ENCODE peak calls at places on chromosome 15, in ten cellular contexts. M is HFF-Myc, O is cardiac muscle cell, R is tibial artery, A is thyroid gland, S is stomach, Q is RWPE2, B is PC-3, Z is K562, H is AG10803. Y is an unnamed sample.

GRCh38 chr15:86568378-86568777 is 488.7 kb downstream of the AGBL1 start:
- DNase-seq in Q (no peak), A (no peak), B (no peak), R (no peak), Z (no peak), S (no peak), H (no peak), O (no peak), M (no peak), Y (no peak)

GRCh38 chr15:32730677-32731654 is 13.2 kb downstream of the GREM1 start:
- DNase-seq in B (peak), M (no peak), H (no peak), O (peak), R (no peak), Z (peak), Q (peak), A (peak), S (peak), Y (peak)

GRCh38 chr15:31308185-31308639 is 18.4 kb upstream of the KLF13 start:
- DNase-seq in B (no peak), Q (no peak), Z (no peak), S (no peak), A (no peak), R (no peak), O (no peak), M (no peak), H (no peak), Y (no peak)

GRCh38 chr15:52257734-52258062 is 37.9 kb downstream of the MYO5C start:
- DNase-seq in Z (no peak), A (peak), M (no peak), R (no peak), Q (peak), B (no peak), S (no peak), H (peak), O (peak), Y (peak)

GRCh38 chr15:48333553-48333952 is 2.3 kb downstream of the DUT start:
- DNase-seq in Z (peak), S (no peak), A (no peak), O (no peak), Q (no peak), H (no peak), R (no peak), M (no peak), B (no peak), Y (no peak)

GRCh38 chr15:33032053-33032452 is 162.5 kb downstream of the FMN1 start:
- DNase-seq in B (peak), Q (no peak), R (no peak), S (no peak), A (no peak), M (no peak), H (no peak), Z (no peak), O (no peak), Y (no peak)

GRCh38 chr15:50218691-50219090 is 36.7 kb downstream of the SLC27A2 start:
- DNase-seq in M (no peak), O (no peak), S (no peak), A (no peak), H (no peak), Q (no peak), Z (no peak), B (no peak), R (no peak), Y (no peak)

GRCh38 chr15:31079519-31079918 is 22.0 kb downstream of the TRPM1 start:
- DNase-seq in H (peak), Z (no peak), Q (no peak), R (no peak), S (no peak), M (no peak), B (peak), A (no peak), O (no peak), Y (no peak)

GRCh38 chr15:31605467-31605931 is 278.9 kb downstream of the KLF13 start:
- DNase-seq in M (no peak), S (no peak), B (peak), A (peak), Z (no peak), O (peak), R (no peak), Q (peak), H (peak), Y (no peak)

GRCh38 chr15:98548172-98548971 is 100.0 kb upstream of the IGF1R start:
- DNase-seq in B (no peak), S (peak), Z (no peak), H (peak), A (peak), Q (peak), R (peak), M (peak), O (peak), Y (peak)

GRCh38 chr15:61011576-61012336 is 217.3 kb downstream of the RORA start:
- DNase-seq in Z (no peak), B (no peak), Q (no peak), O (peak), R (no peak), S (no peak), A (peak), H (no peak), M (no peak), Y (no peak)

GRCh38 chr15:25248583-25249235 is 190.1 kb downstream of the UBE3A start:
- DNase-seq in B (no peak), R (no peak), Q (peak), M (no peak), O (no peak), H (no peak), A (no peak), S (peak), Z (no peak), Y (no peak)

GRCh38 chr15:64845826-64846225 is 4.1 kb downstream of the PLEKHO2 start:
- DNase-seq in A (peak), H (no peak), O (no peak), R (no peak), M (no peak), S (no peak), Z (no peak), B (no peak), Q (no peak), Y (no peak)

GRCh38 chr15:99143655-99144610 is 39.1 kb downstream of the SYNM start:
- DNase-seq in R (peak), S (peak), M (no peak), H (peak), O (no peak), A (peak), B (no peak), Q (no peak), Z (no peak), Y (peak)

GRCh38 chr15:100156201-100156600 is 185.6 kb downstream of the ADAMTS17 start:
- DNase-seq in S (no peak), R (no peak), B (no peak), Z (no peak), H (no peak), Q (peak), A (no peak), M (no peak), O (no peak), Y (no peak)

GRCh38 chr15:71294636-71295241 is 179.5 kb downstream of the THSD4 start:
- DNase-seq in S (no peak), B (peak), Z (no peak), O (no peak), H (peak), A (no peak), M (peak), R (no peak), Q (peak), Y (peak)

GRCh38 chr15:65071381-65071811 is 3.6 kb upstream of the RASL12 start:
- DNase-seq in B (no peak), R (peak), O (no peak), A (peak), M (no peak), Q (peak), H (no peak), Z (no peak), S (no peak), Y (no peak)

GRCh38 chr15:73931441-73931840 is 5.2 kb downstream of the LOXL1 start:
- DNase-seq in Z (no peak), A (no peak), O (no peak), S (no peak), B (no peak), R (no peak), H (no peak), Q (no peak), M (no peak), Y (no peak)

GRCh38 chr15:81010086-81010485 is 9.4 kb downstream of the TLNRD1 start:
- DNase-seq in A (no peak), O (no peak), R (no peak), H (no peak), B (no peak), M (no peak), Z (no peak), Q (no peak), S (no peak), Y (no peak)

GRCh38 chr15:36953346-36953745 is 147.0 kb downstream of the MEIS2 start:
- DNase-seq in O (no peak), R (no peak), A (no peak), S (no peak), Q (no peak), M (no peak), H (no peak), Z (no peak), B (no peak), Y (no peak)

GRCh38 chr15:62021991-62022600 is 38.2 kb downstream of the VPS13C start:
- DNase-seq in A (no peak), O (no peak), H (no peak), Q (no peak), B (peak), M (no peak), Z (peak), S (no peak), R (no peak), Y (no peak)
- TF ChIP-seq CTCF in A (no peak), O (peak), H (peak), Q (peak), B (peak), M (peak), Z (peak), S (no peak), R (no peak), Y (peak)

DNA sequence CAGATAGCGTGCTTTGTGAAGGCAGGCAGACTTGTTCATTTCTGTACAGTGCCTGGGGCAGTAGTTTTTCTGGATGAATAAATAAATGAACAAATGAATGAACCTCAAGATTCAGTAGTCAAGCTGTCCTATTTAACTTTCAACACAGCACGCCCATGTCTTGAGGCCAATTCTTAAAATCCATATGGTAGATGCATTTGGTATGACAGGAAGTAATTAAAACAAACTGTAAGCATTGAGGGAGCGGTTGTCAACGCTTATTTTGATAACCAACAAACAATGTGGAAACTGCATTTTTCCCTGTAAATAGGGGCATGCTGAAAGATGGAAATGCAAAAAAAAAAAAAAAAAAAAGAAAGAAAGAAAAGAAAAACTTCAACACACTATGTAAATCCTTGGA is 80.1 kb upstream of the BNC1 start:
- DNase-seq in Q (no peak), A (no peak), B (no peak), O (no peak), Z (no peak), S (no peak), M (no peak), H (peak), R (no peak), Y (no peak)
- H3K4me3 ChIP-seq in Q (no peak), A (no peak), B (no peak), O (no peak), Z (no peak), S (no peak), M (no peak), H (no peak), R (no peak), Y (no peak)

DNA sequence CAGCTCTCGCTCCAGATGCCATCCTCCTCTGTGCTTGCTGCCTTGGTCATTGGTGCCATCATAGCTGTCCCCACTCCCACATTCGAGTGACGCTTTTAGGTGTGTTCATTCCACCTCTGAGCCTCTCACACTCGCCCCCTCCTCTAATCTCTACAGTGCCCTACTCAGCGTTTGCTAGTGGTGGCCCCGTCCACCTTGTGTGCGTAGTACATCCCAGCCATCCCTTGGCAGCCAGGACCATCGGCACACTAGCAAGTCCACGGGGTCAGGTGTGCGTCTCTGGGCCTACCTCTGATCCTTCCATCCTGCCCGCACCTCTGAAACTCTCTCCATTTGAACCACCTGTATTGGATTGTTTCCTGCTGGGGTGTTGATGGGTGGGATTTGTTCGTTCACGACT is 54.2 kb upstream of the RGMA start:
- DNase-seq in O (no peak), B (no peak), A (no peak), Z (no peak), S (no peak), R (no peak), Q (no peak), H (no peak), M (no peak), Y (no peak)
- TF ChIP-seq CTCF in O (no peak), B (no peak), A (no peak), Z (no peak), S (no peak), R (no peak), Q (no peak), H (no peak), M (no peak), Y (no peak)

GRCh38 chr15:67850995-67851535 is 11.2 kb upstream of the RNU6-1 start:
- DNase-seq in Z (no peak), H (peak), R (no peak), O (no peak), B (peak), Q (peak), S (no peak), M (no peak), A (no peak), Y (no peak)
- H3K4me3 ChIP-seq in Z (no peak), H (no peak), R (no peak), O (no peak), B (no peak), Q (no peak), S (no peak), M (no peak), A (no peak), Y (no peak)

GRCh38 chr15:42083916-42084315 is 10.4 kb downstream of the PLA2G4D start:
- DNase-seq in Q (no peak), M (no peak), R (no peak), A (no peak), H (no peak), Z (no peak), O (no peak), B (no peak), S (peak), Y (no peak)

GRCh38 chr15:42083605-42083908 is 10.8 kb downstream of the PLA2G4D start:
- DNase-seq in Z (no peak), R (no peak), A (no peak), M (no peak), H (no peak), S (peak), O (no peak), Q (no peak), B (no peak), Y (no peak)

GRCh38 chr15:42085721-42086120 is 8.6 kb downstream of the PLA2G4D start:
- DNase-seq in Q (no peak), R (no peak), S (no peak), O (no peak), M (no peak), H (no peak), Z (no peak), A (no peak), B (no peak), Y (no peak)

GRCh38 chr15:42085236-42085605 is 9.1 kb downstream of the PLA2G4D start:
- DNase-seq in Q (no peak), O (no peak), M (no peak), Z (no peak), A (no peak), S (peak), B (peak), H (no peak), R (no peak), Y (no peak)

DNA sequence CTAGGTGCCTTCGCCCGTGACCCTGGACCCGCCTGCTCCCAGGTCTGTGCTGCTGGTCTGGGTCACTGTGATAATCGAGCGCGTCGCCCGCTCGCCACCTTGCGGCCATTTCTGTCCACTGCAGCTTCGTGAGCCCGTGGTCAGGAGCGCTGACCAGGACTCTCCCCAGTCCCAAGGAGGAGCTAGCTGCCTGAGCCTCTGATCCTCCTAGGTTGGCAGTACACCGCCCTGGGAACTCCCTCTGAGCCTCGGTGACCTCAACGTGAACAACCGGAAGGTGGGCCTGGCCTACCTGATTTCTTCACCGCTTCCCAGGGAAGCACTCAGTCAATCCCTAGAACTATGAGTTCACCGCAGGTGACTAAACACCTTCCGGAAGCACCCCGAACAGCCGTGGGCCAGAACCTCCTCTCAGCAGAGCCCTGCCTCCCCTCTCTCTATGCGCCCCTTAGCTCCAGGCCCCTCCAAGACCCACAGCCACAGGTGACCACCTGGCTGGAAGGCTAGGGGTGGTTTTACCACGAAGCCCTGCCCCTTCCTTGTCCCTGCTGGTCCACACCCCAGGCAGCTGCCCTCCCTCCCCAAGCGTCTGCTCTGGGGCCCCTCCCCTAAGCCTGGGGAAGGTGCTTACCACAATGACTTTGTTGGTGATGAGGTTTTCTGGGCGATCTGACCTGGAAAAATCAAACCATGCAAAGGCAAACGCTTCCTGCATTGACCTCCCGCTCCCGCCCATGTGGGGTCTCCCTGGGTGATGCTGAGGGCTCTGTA is 9.7 kb downstream of the PLA2G4D start:
- DNase-seq in S (peak), O (peak), H (peak), R (no peak), A (peak), B (peak), Q (peak), M (no peak), Z (peak), Y (no peak)
- TF ChIP-seq CTCF in S (peak), O (peak), H (peak), R (peak), A (peak), B (peak), Q (peak), M (peak), Z (peak), Y (peak)

DNA sequence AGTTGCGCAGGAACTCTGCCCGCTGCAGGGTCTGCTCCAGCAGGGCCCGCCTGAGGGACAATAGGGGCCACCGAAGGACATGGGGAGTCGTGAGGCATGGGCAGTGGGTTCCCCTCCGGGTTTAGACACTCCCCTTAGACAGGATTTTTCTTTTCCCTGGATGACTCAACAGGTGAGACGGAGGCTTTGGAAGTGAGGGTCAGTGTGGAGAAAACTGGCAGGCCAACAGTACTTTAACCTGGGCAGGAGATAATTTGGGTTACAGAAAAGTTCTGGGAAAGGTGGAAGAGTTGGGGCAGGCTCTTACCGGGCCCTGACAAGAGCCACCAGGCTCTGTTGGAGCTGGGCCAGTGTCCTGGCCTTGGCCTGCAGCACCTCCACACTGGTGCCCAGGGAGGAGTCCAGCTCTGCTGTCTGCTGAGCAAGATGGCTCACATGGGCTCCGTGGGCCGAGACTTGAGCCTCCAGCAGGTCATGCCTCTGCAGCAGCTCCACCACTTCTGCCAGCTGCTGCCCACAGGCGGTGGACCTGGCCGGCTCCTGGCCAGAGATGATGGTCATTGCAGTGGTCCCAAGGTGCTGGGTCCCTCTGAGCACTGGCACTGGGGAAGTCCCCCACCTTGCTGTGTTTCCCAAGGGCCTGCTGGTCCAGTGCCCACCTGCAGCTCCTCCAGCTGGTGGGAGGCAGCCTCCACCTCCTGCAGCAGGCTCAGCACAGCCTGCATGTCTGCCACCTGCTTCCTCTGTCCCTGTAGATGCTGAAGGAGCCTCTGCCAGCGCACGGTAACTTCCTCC is 11.0 kb downstream of the SPTBN5 start:
- DNase-seq in R (no peak), A (peak), M (no peak), H (no peak), O (no peak), S (peak), B (no peak), Z (no peak), Q (no peak), Y (no peak)
- H3K4me3 ChIP-seq in R (no peak), A (no peak), M (no peak), H (no peak), O (no peak), S (peak), B (no peak), Z (no peak), Q (no peak), Y (no peak)

GRCh38 chr15:69749797-69750196 is 297.2 kb downstream of the RPLP1 start:
- DNase-seq in R (no peak), Q (no peak), S (no peak), H (no peak), M (no peak), O (no peak), Z (no peak), B (peak), A (no peak), Y (no peak)
- TF ChIP-seq CTCF in R (no peak), Q (peak), S (peak), H (peak), M (peak), O (peak), Z (peak), B (peak), A (no peak), Y (peak)

DNA sequence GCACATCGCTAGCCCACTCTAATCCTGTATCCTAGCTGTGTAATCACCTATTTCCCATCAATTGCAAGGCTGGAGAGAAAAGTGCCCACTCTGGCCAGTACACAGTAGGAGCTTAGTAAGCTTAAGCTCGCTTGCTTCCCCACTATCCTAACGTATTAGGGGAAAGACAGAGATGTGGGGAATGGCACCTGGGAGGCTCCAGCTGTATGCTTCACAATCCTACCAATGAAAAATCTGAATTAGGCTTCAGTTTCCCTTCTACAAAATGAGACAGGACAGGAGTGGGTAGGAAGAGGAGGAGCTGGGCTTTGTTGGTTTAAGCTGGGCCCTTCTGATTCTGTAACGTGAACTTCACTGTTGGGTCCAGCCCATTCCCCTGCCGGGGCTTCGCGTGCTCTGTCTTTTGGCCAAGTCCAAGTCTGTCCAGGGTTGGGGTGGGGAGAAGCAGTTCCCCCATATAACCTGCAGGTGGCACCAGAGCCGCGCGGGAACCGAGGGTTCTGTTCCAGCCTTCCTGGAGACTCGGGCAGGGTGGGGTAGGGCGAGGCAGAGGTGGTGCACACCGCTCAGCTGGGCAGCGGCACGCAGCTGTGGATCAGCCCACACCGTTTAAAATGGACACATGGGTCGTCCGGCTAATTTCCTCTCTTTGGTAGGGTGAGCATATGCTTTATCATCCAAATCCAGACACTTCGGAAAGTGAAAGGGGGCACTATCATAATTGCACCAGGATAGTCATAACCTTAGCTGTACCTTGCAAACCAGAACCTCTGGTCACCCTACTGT is 118.2 kb downstream of the TBC1D2B start:
- DNase-seq in B (peak), R (peak), Z (peak), Q (peak), M (peak), A (peak), H (peak), S (peak), O (peak), Y (no peak)
- H3K4me3 ChIP-seq in B (peak), R (no peak), Z (no peak), Q (peak), M (peak), A (no peak), H (peak), S (peak), O (no peak), Y (peak)